ENCODE peak calls at places on chromosomes 13 and 19, in nine cellular contexts. E, T, R, M, N, Q, O, B and W are unnamed samples.

GRCh38 chr13:49502954-49503353 is 7.2 kb downstream of the PHF11 start:
- DNase-seq in E (no peak), T (no peak), R (no peak), M (no peak), N (peak), Q (no peak), O (no peak), B (no peak), W (no peak)

GRCh38 chr19:34241513-34242337 is 12.6 kb upstream of the GARRE1 start:
- DNase-seq in E (no peak), T (no peak), R (peak), M (no peak), N (no peak), Q (no peak), O (no peak), B (peak), W (no peak)

GRCh38 chr13:44573790-44574465 is 2.2 kb downstream of the TSC22D1 start:
- DNase-seq in E (no peak), T (no peak), R (no peak), M (no peak), N (peak), Q (no peak), O (no peak), B (no peak), W (no peak)

GRCh38 chr19:51022526-51022925 is 3.0 kb upstream of the KLK10 start:
- DNase-seq in E (no peak), T (no peak), R (no peak), M (no peak), N (no peak), Q (no peak), O (no peak), B (no peak), W (no peak)

GRCh38 chr13:49830721-49831120 is 38.2 kb upstream of the KPNA3 start:
- DNase-seq in E (no peak), T (no peak), R (no peak), M (no peak), N (no peak), Q (no peak), O (no peak), B (no peak), W (no peak)

GRCh38 chr13:48230541-48230940 is 2.5 kb upstream of the ITM2B start:
- DNase-seq in E (no peak), T (no peak), R (no peak), M (peak), N (no peak), Q (no peak), O (no peak), B (no peak), W (peak)

GRCh38 chr19:51713319-51714285 is 10.2 kb downstream of the HAS1 start:
- DNase-seq in E (no peak), T (no peak), R (no peak), M (no peak), N (no peak), Q (no peak), O (no peak), B (no peak), W (no peak)

GRCh38 chr19:14404322-14404721 is 14.8 kb downstream of the DDX39A start:
- DNase-seq in E (no peak), T (no peak), R (no peak), M (no peak), N (no peak), Q (no peak), O (no peak), B (peak), W (no peak)

GRCh38 chr13:101654916-101655315 is 202.4 kb downstream of the ITGBL1 start:
- DNase-seq in E (no peak), T (no peak), R (no peak), M (no peak), N (peak), Q (no peak), O (no peak), B (no peak), W (no peak)

GRCh38 chr19:38268539-38268938 is 4.2 kb downstream of the SPINT2 start:
- DNase-seq in E (no peak), T (no peak), R (no peak), M (no peak), N (no peak), Q (no peak), O (no peak), B (no peak), W (peak)

GRCh38 chr19:31344403-31344802 is 4.8 kb downstream of the TSHZ3 start:
- DNase-seq in E (no peak), T (no peak), R (no peak), M (no peak), N (no peak), Q (no peak), O (no peak), B (no peak), W (no peak)

GRCh38 chr19:44719262-44719701 is 20.3 kb downstream of the CEACAM16 start:
- DNase-seq in E (no peak), T (no peak), R (no peak), M (no peak), N (no peak), Q (no peak), O (no peak), B (no peak), W (no peak)

GRCh38 chr13:89212186-89212585 is 1541.0 kb downstream of the SLITRK5 start:
- DNase-seq in E (no peak), T (no peak), R (no peak), M (no peak), N (no peak), Q (no peak), O (no peak), B (peak), W (no peak)

GRCh38 chr13:33348366-33348765 is 62.8 kb upstream of the STARD13 start:
- DNase-seq in E (no peak), T (no peak), R (no peak), M (no peak), N (peak), Q (no peak), O (no peak), B (no peak), W (no peak)

GRCh38 chr13:32905063-32905863 is 111.0 kb upstream of the KL start:
- DNase-seq in E (no peak), T (no peak), R (no peak), M (peak), N (peak), Q (no peak), O (no peak), B (no peak), W (no peak)

GRCh38 chr19:35750167-35750566 is 1.8 kb downstream of the LIN37 start:
- DNase-seq in E (no peak), T (no peak), R (no peak), M (no peak), N (no peak), Q (no peak), O (no peak), B (no peak), W (no peak)

GRCh38 chr19:8373867-8374813 is 10.2 kb downstream of the ANGPTL4 start:
- DNase-seq in E (no peak), T (no peak), R (peak), M (no peak), N (no peak), Q (peak), O (no peak), B (no peak), W (no peak)

GRCh38 chr19:37999309-38000213 is 92.6 kb downstream of the SIPA1L3 start:
- DNase-seq in E (no peak), T (no peak), R (no peak), M (peak), N (peak), Q (no peak), O (peak), B (no peak), W (peak)

GRCh38 chr13:113907637-113908617 is 44.1 kb upstream of the GAS6 start:
- DNase-seq in E (no peak), T (peak), R (peak), M (no peak), N (peak), Q (no peak), O (no peak), B (no peak), W (no peak)

GRCh38 chr13:48318714-48319457 is 15.3 kb downstream of the RB1 start:
- DNase-seq in E (no peak), T (no peak), R (no peak), M (no peak), N (no peak), Q (no peak), O (no peak), B (no peak), W (no peak)

GRCh38 chr13:46864941-46865340 is 31.9 kb downstream of the HTR2A start:
- DNase-seq in E (no peak), T (no peak), R (no peak), M (no peak), N (no peak), Q (no peak), O (no peak), B (no peak), W (no peak)

GRCh38 chr13:99015606-99016520 is 38.0 kb upstream of the DOCK9 start:
- DNase-seq in E (no peak), T (no peak), R (no peak), M (no peak), N (no peak), Q (peak), O (no peak), B (no peak), W (no peak)

GRCh38 chr13:36432106-36432544 is at the start of gene CCNA1:
- DNase-seq in E (no peak), T (peak), R (no peak), M (peak), N (no peak), Q (no peak), O (no peak), B (peak), W (no peak)

GRCh38 chr19:16566161-16566560 is 6.1 kb downstream of the SLC35E1 start:
- DNase-seq in E (peak), T (no peak), R (no peak), M (no peak), N (no peak), Q (no peak), O (no peak), B (no peak), W (no peak)

GRCh38 chr13:111901301-111901905 is 165.5 kb upstream of the SOX1 start:
- DNase-seq in E (no peak), T (no peak), R (no peak), M (no peak), N (no peak), Q (no peak), O (no peak), B (no peak), W (no peak)

GRCh38 chr19:42261763-42262162 is 6.8 kb upstream of the ERF start:
- DNase-seq in E (no peak), T (no peak), R (no peak), M (no peak), N (no peak), Q (no peak), O (no peak), B (no peak), W (no peak)

GRCh38 chr19:27881213-27881612 is 1331.7 kb downstream of the UQCRFS1 start:
- DNase-seq in E (no peak), T (no peak), R (no peak), M (no peak), N (no peak), Q (no peak), O (no peak), B (no peak), W (no peak)

GRCh38 chr13:112791662-112792440 is 102.0 kb downstream of the ATP11A start:
- DNase-seq in E (no peak), T (peak), R (no peak), M (no peak), N (no peak), Q (no peak), O (no peak), B (peak), W (no peak)

GRCh38 chr13:27182844-27183497 is 11.4 kb upstream of the USP12 start:
- DNase-seq in E (no peak), T (no peak), R (peak), M (peak), N (peak), Q (no peak), O (no peak), B (no peak), W (peak)

GRCh38 chr19:4350726-4351125 is 7.4 kb downstream of the MPND start:
- DNase-seq in E (no peak), T (no peak), R (no peak), M (no peak), N (no peak), Q (no peak), O (no peak), B (no peak), W (no peak)

GRCh38 chr13:45047394-45048328 is 58.3 kb downstream of the GPALPP1 start:
- DNase-seq in E (peak), T (peak), R (peak), M (peak), N (peak), Q (peak), O (peak), B (peak), W (peak)